ENCODE peak calls at places on chromosomes 11 and 22, in four cellular contexts. Q is H1, V is HepG2, U is K562. T is an unnamed sample.

GRCh38 chr11:128345316-128345715 is 242.0 kb downstream of the ETS1 start:
- DNase-seq in Q (no peak), V (no peak), U (no peak), T (no peak)

GRCh38 chr11:44057340-44057739 is 8.7 kb upstream of the ACCS start:
- DNase-seq in Q (no peak), V (no peak), U (no peak), T (no peak)

GRCh38 chr11:105719073-105719846 is 109.4 kb downstream of the GRIA4 start:
- DNase-seq in Q (no peak), V (peak; percentile 49), U (no peak), T (peak; percentile 22)

GRCh38 chr11:34161812-34162506 is 56.5 kb downstream of the NAT10 start:
- DNase-seq in Q (no peak), V (no peak), U (peak; percentile 61), T (no peak)

GRCh38 chr11:122977455-122978302 is 4.0 kb downstream of the BSX start:
- DNase-seq in Q (peak; percentile 49), V (no peak), U (no peak), T (no peak)

GRCh38 chr22:46582281-46582811 is 37.8 kb upstream of the GRAMD4 start:
- DNase-seq in Q (no peak), V (no peak), U (no peak), T (no peak)

GRCh38 chr11:46240371-46240770 is 37.1 kb upstream of the CREB3L1 start:
- DNase-seq in Q (no peak), V (no peak), U (no peak), T (no peak)

GRCh38 chr11:66224226-66224850 is 44.1 kb upstream of the RAB1B start:
- DNase-seq in Q (no peak), V (no peak), U (no peak), T (no peak)

GRCh38 chr11:2290351-2290841 is 11.3 kb downstream of the C11orf21 start:
- DNase-seq in Q (peak; percentile 45), V (no peak), U (no peak), T (no peak)

GRCh38 chr11:12377824-12378593 is 638 bp downstream of the PARVA start:
- DNase-seq in Q (peak; percentile 86), V (peak; percentile 62), U (no peak), T (peak; percentile 75)

GRCh38 chr11:129930306-129930705 is 34.9 kb upstream of the NFRKB start:
- DNase-seq in Q (no peak), V (no peak), U (peak; percentile 58), T (no peak)

GRCh38 chr22:19097518-19097917 is 24.7 kb downstream of the DGCR2 start:
- DNase-seq in Q (no peak), V (no peak), U (no peak), T (no peak)

GRCh38 chr11:124869856-124870387 is 4.7 kb downstream of the ROBO3 start:
- DNase-seq in Q (no peak), V (no peak), U (no peak), T (no peak)

GRCh38 chr22:47174671-47175111 is 412.2 kb downstream of the TBC1D22A start:
- DNase-seq in Q (no peak), V (no peak), U (no peak), T (no peak)

GRCh38 chr11:121482231-121483129 is 29.7 kb upstream of the SORL1-AS1 start:
- DNase-seq in Q (no peak), V (no peak), U (no peak), T (no peak)

GRCh38 chr11:110755961-110756360 is 43.7 kb upstream of the ARHGAP20 start:
- DNase-seq in Q (no peak), V (no peak), U (no peak), T (no peak)

GRCh38 chr22:50308597-50308935 is 1.1 kb upstream of the PLXNB2 start:
- DNase-seq in Q (no peak), V (peak; percentile 59), U (peak; percentile 82), T (no peak)

GRCh38 chr11:66080055-66080817 is 10.2 kb downstream of the PACS1 start:
- DNase-seq in Q (no peak), V (peak; percentile 34), U (peak; percentile 79), T (peak; percentile 24)

GRCh38 chr11:120043323-120043945 is 94.5 kb downstream of the TRIM29 start:
- DNase-seq in Q (peak; percentile 37), V (no peak), U (no peak), T (no peak)

GRCh38 chr11:124669193-124669592 is 4.3 kb downstream of the SIAE start:
- DNase-seq in Q (peak; percentile 57), V (peak; percentile 33), U (peak; percentile 78), T (peak; percentile 28)

GRCh38 chr22:25564979-25565677 is 653 bp downstream of the GRK3 start:
- DNase-seq in Q (peak; percentile 83), V (no peak), U (peak; percentile 11), T (no peak)

GRCh38 chr11:69300124-69301032 is 6.4 kb downstream of the MYEOV start:
- DNase-seq in Q (no peak), V (no peak), U (peak; percentile 52), T (no peak)

GRCh38 chr11:100753562-100753961 is 66.5 kb downstream of the ARHGAP42 start:
- DNase-seq in Q (no peak), V (no peak), U (no peak), T (no peak)

GRCh38 chr22:49334976-49335375 is 492.7 kb downstream of the BRD1 start:
- DNase-seq in Q (peak; percentile 37), V (no peak), U (no peak), T (no peak)

GRCh38 chr11:26399336-26399735 is 67.4 kb downstream of the ANO3 start:
- DNase-seq in Q (no peak), V (no peak), U (no peak), T (no peak)

GRCh38 chr11:45736424-45736823 is 68.5 kb upstream of the SLC35C1 start:
- DNase-seq in Q (no peak), V (peak; percentile 63), U (peak; percentile 8), T (no peak)

GRCh38 chr11:19076744-19077589 is 16.4 kb upstream of the MRGPRX2 start:
- DNase-seq in Q (peak; percentile 91), V (peak; percentile 32), U (peak; percentile 67), T (peak; percentile 31)

GRCh38 chr11:19079643-19080440 is 19.3 kb upstream of the MRGPRX2 start:
- DNase-seq in Q (no peak), V (no peak), U (no peak), T (peak; percentile 47)

GRCh38 chr11:19083166-19083565 is 22.6 kb upstream of the MRGPRX2 start:
- DNase-seq in Q (no peak), V (no peak), U (no peak), T (no peak)

GRCh38 chr11:19077965-19078364 is 17.4 kb upstream of the MRGPRX2 start:
- DNase-seq in Q (no peak), V (no peak), U (no peak), T (no peak)

DNA sequence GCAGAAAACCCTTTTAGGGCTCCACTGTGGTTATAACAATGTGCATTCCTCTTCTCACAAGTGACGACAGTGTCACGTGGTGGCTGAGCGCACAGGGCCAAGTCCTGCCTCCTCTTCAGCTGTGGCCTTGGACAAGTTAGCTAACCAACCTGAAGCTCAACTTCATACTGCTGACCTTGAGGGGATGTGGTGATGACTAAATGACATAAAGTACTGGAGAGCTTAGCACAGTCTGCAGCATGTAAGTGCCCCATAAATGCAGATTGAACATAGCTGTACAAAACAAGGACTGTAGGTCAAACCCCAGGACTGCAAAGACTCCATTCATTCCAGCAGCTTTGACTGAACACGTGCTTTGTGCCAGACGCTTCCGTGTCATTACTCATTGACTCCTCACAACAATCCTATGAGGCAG is 20.1 kb upstream of the MRGPRX2 start:
- DNase-seq in Q (no peak), V (peak; percentile 65), U (no peak), T (no peak)
- TF ChIP-seq FOSL1 in Q (no peak), V (no peak), U (no peak), T (no peak)

DNA sequence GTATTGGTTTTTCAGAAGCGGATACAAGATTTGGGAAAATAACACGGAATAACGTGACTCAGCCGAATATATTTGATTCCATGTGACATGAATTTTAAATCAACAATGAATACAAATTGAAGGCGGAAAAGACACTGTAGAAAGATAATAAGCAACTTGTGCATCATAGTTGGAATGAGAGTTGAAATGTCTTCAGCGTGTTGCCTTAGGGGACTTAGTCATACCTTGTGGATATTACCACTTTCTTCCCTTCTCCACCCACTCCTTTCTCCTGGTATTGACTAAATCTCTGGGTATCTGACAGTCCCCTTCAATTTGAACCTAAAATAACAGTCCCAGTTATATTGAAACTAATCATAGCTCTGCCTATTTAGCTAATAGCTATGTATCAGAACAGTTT is 2373.1 kb upstream of the RAG2 start:
- DNase-seq in Q (no peak), V (no peak), U (no peak), T (no peak)
- TF ChIP-seq SIN3A in Q (no peak), V (no peak), U (no peak), T (no peak)

GRCh38 chr11:73139476-73140198 is 2.5 kb downstream of the FCHSD2 start:
- DNase-seq in Q (no peak), V (peak; percentile 72), U (no peak), T (no peak)

GRCh38 chr11:73137942-73138274 is 4.2 kb downstream of the FCHSD2 start:
- DNase-seq in Q (no peak), V (no peak), U (no peak), T (no peak)

GRCh38 chr11:73140213-73141030 is 1.7 kb downstream of the FCHSD2 start:
- DNase-seq in Q (peak; percentile 56), V (no peak), U (peak; percentile 37), T (no peak)

GRCh38 chr11:73135346-73136284 is 6.5 kb downstream of the FCHSD2 start:
- DNase-seq in Q (no peak), V (no peak), U (no peak), T (no peak)

DNA sequence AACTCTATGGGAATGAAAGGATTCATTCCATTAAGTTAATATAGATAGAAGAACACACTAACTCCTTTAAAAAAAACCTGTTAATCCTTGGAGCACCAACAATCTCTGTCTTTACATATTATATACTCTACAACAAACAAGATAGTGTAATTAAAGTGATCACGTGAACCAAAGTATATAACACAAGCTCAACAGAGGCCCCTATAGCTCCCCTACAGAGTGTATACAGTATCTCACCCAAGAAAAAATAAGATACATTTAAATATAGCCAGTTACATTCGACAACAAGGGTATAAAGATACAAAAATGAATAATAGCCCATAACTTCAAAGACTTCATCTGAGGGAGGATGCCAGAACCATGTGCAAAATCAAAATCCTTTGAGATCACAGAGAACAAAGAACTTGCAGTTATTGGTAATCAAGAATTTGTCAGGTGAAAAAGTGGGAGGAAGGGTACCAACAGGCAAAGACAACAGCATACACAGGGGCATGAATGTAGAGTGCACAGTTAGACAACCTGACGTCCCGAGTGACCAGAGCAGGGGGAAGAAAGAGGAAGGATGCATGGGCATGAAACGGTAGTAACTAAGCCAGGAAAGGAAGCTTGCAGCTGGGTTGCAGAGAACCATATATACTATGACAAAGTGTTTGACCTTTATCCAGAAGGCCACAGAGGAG is 4.7 kb downstream of the FCHSD2 start:
- DNase-seq in Q (no peak), V (no peak), U (no peak), T (no peak)
- TF ChIP-seq FOSL1 in Q (no peak), V (no peak), U (no peak), T (no peak)

GRCh38 chr11:7060828-7061227 is 28.0 kb upstream of the RBMXL2 start:
- DNase-seq in Q (no peak), V (no peak), U (no peak), T (no peak)
- TF ChIP-seq SIN3A in Q (no peak), V (no peak), U (no peak), T (no peak)

GRCh38 chr11:71372693-71373657 is 75.2 kb downstream of the DHCR7 start:
- DNase-seq in Q (no peak), V (peak; percentile 26), U (no peak), T (peak; percentile 2)
- TF ChIP-seq FOSL1 in Q (no peak), V (no peak), U (no peak), T (no peak)

T was measured in HCT116.